ENCODE peak calls at places on chromosomes 1 and 21, in ten cellular contexts. One of them, this sample, is unnamed. For H3K27me3, the result is how much of the 10 kb centered on the place peaks cover.

GRCh38 chr1:188429385-188429784 is 1600.6 kb downstream of the PLA2G4A start:
- DNase-seq in dorsolateral prefrontal cortex: no peak
- DNase-seq in pancreas: no peak
- DNase-seq in CD8-positive, alpha-beta T cell: no peak
- DNase-seq in cardiac muscle cell: no peak
- DNase-seq in PC-9: no peak
- DNase-seq in neural progenitor cell: no peak
- DNase-seq in SK-N-SH: no peak
- DNase-seq in thoracic aorta: no peak
- DNase-seq in MG63: no peak
- DNase-seq in this sample: no peak

GRCh38 chr1:85678193-85678592 is 30.0 kb downstream of the ZNHIT6 start:
- DNase-seq in dorsolateral prefrontal cortex: no peak
- DNase-seq in pancreas: no peak
- DNase-seq in CD8-positive, alpha-beta T cell: no peak
- DNase-seq in cardiac muscle cell: no peak
- DNase-seq in PC-9: no peak
- DNase-seq in neural progenitor cell: no peak
- DNase-seq in SK-N-SH: no peak
- DNase-seq in thoracic aorta: no peak
- DNase-seq in MG63: no peak
- DNase-seq in this sample: no peak

GRCh38 chr1:118404024-118404423 is 219.0 kb upstream of the SPAG17 start:
- DNase-seq in dorsolateral prefrontal cortex: no peak
- DNase-seq in pancreas: no peak
- DNase-seq in CD8-positive, alpha-beta T cell: no peak
- DNase-seq in cardiac muscle cell: no peak
- DNase-seq in PC-9: no peak
- DNase-seq in neural progenitor cell: no peak
- DNase-seq in SK-N-SH: no peak
- DNase-seq in thoracic aorta: no peak
- DNase-seq in MG63: no peak
- DNase-seq in this sample: no peak

GRCh38 chr21:38774152-38774551 is 31.6 kb upstream of the ETS2 start:
- DNase-seq in dorsolateral prefrontal cortex: no peak
- DNase-seq in pancreas: no peak
- DNase-seq in CD8-positive, alpha-beta T cell: no peak
- DNase-seq in cardiac muscle cell: no peak
- DNase-seq in PC-9: no peak
- DNase-seq in neural progenitor cell: no peak
- DNase-seq in SK-N-SH: no peak
- DNase-seq in thoracic aorta: no peak
- DNase-seq in MG63: no peak
- DNase-seq in this sample: no peak

GRCh38 chr1:42175314-42176054 is 10.9 kb upstream of the GUCA2A start:
- DNase-seq in dorsolateral prefrontal cortex: no peak
- DNase-seq in pancreas: no peak
- DNase-seq in CD8-positive, alpha-beta T cell: no peak
- DNase-seq in cardiac muscle cell: no peak
- DNase-seq in PC-9: no peak
- DNase-seq in neural progenitor cell: no peak
- DNase-seq in SK-N-SH: no peak
- DNase-seq in thoracic aorta: no peak
- DNase-seq in MG63: no peak
- DNase-seq in this sample: no peak

GRCh38 chr1:244603498-244603897 is 49.4 kb upstream of the DESI2 start:
- DNase-seq in dorsolateral prefrontal cortex: no peak
- DNase-seq in pancreas: no peak
- DNase-seq in CD8-positive, alpha-beta T cell: no peak
- DNase-seq in cardiac muscle cell: peak
- DNase-seq in PC-9: no peak
- DNase-seq in neural progenitor cell: peak
- DNase-seq in SK-N-SH: peak
- DNase-seq in thoracic aorta: no peak
- DNase-seq in MG63: no peak
- DNase-seq in this sample: peak

GRCh38 chr1:88982055-88982454 is 10.4 kb downstream of the KYAT3 start:
- DNase-seq in dorsolateral prefrontal cortex: no peak
- DNase-seq in pancreas: no peak
- DNase-seq in CD8-positive, alpha-beta T cell: no peak
- DNase-seq in cardiac muscle cell: no peak
- DNase-seq in PC-9: no peak
- DNase-seq in neural progenitor cell: no peak
- DNase-seq in SK-N-SH: no peak
- DNase-seq in thoracic aorta: no peak
- DNase-seq in MG63: no peak
- DNase-seq in this sample: no peak

GRCh38 chr1:21937372-21938121 is 437 bp upstream of the HSPG2 start:
- DNase-seq in dorsolateral prefrontal cortex: peak
- DNase-seq in pancreas: peak
- DNase-seq in CD8-positive, alpha-beta T cell: peak
- DNase-seq in cardiac muscle cell: peak
- DNase-seq in PC-9: peak
- DNase-seq in neural progenitor cell: peak
- DNase-seq in SK-N-SH: peak
- DNase-seq in thoracic aorta: no peak
- DNase-seq in MG63: peak
- DNase-seq in this sample: peak

GRCh38 chr1:7707527-7707926 is 63.6 kb upstream of the VAMP3 start:
- DNase-seq in dorsolateral prefrontal cortex: no peak
- DNase-seq in pancreas: no peak
- DNase-seq in CD8-positive, alpha-beta T cell: no peak
- DNase-seq in cardiac muscle cell: no peak
- DNase-seq in PC-9: no peak
- DNase-seq in neural progenitor cell: no peak
- DNase-seq in SK-N-SH: no peak
- DNase-seq in thoracic aorta: no peak
- DNase-seq in MG63: peak
- DNase-seq in this sample: no peak

GRCh38 chr1:7704214-7705047 is 66.7 kb upstream of the VAMP3 start:
- DNase-seq in dorsolateral prefrontal cortex: peak
- DNase-seq in pancreas: peak
- DNase-seq in CD8-positive, alpha-beta T cell: peak
- DNase-seq in cardiac muscle cell: peak
- DNase-seq in PC-9: peak
- DNase-seq in neural progenitor cell: peak
- DNase-seq in SK-N-SH: peak
- DNase-seq in thoracic aorta: peak
- DNase-seq in MG63: peak
- DNase-seq in this sample: no peak

GRCh38 chr1:7705908-7706216 is 65.2 kb upstream of the VAMP3 start:
- DNase-seq in dorsolateral prefrontal cortex: no peak
- DNase-seq in pancreas: no peak
- DNase-seq in CD8-positive, alpha-beta T cell: no peak
- DNase-seq in cardiac muscle cell: no peak
- DNase-seq in PC-9: no peak
- DNase-seq in neural progenitor cell: no peak
- DNase-seq in SK-N-SH: no peak
- DNase-seq in thoracic aorta: no peak
- DNase-seq in MG63: no peak
- DNase-seq in this sample: no peak

GRCh38 chr1:7703321-7704213 is 67.5 kb upstream of the VAMP3 start:
- DNase-seq in dorsolateral prefrontal cortex: no peak
- DNase-seq in pancreas: peak
- DNase-seq in CD8-positive, alpha-beta T cell: peak
- DNase-seq in cardiac muscle cell: peak
- DNase-seq in PC-9: no peak
- DNase-seq in neural progenitor cell: peak
- DNase-seq in SK-N-SH: peak
- DNase-seq in thoracic aorta: no peak
- DNase-seq in MG63: peak
- DNase-seq in this sample: no peak

DNA sequence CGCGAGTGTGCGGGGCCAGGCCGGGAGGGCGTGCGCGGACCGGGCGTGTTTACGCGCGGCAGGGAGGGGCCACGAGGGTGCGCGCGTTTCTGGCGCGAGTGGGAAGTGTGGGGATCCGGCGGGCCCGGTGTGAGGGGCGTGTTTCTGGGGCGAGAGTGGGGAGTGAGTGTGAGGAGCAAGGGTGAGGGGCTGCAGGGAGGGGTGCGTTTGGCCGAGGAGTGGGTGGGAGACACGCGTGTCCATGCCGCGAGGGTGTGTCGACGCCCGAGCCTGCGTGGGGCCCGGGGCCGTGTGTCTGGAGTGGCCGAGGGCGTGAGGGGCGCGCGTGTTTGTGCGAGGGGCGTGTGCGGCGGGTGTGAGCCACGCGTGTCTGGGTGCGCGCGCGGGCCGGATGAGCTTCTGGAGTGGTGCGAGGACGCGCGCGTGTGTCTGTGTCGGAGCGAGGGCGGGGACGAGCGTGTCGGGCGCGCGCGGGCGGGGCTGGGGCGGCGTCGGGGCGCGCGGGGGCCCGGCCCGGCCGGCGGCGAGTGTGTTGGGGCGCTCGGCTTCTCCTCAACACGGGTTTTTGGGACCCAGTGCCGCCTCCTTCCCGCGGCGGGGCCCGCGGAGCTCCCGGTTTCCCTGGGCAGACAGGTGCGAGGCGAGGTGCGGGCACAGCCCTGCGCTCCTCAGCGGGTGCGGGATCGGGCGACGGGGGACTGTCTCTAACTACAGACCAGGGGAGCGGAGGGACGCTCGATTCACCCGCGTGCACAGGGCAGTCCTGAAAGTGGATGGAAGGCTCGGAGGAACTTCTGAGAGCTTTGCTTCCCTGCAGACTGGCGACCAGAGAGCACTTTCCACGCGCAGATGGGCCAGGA is 65.8 kb upstream of the VAMP3 start:
- DNase-seq in dorsolateral prefrontal cortex: peak
- DNase-seq in pancreas: peak
- DNase-seq in CD8-positive, alpha-beta T cell: peak
- DNase-seq in cardiac muscle cell: no peak
- DNase-seq in PC-9: no peak
- DNase-seq in neural progenitor cell: peak
- DNase-seq in SK-N-SH: peak
- DNase-seq in thoracic aorta: no peak
- DNase-seq in MG63: no peak
- DNase-seq in this sample: no peak
- H3K4me3 ChIP-seq in dorsolateral prefrontal cortex: peak
- H3K4me3 ChIP-seq in pancreas: peak
- H3K4me3 ChIP-seq in CD8-positive, alpha-beta T cell: peak
- H3K4me3 ChIP-seq in cardiac muscle cell: peak
- H3K4me3 ChIP-seq in PC-9: no peak
- H3K4me3 ChIP-seq in neural progenitor cell: peak
- H3K4me3 ChIP-seq in SK-N-SH: peak
- H3K4me3 ChIP-seq in thoracic aorta: peak
- H3K4me3 ChIP-seq in MG63: peak
- H3K4me3 ChIP-seq in this sample: no peak

GRCh38 chr1:206897175-206897574 is at the start of gene IL24:
- DNase-seq in dorsolateral prefrontal cortex: no peak
- DNase-seq in pancreas: no peak
- DNase-seq in CD8-positive, alpha-beta T cell: no peak
- DNase-seq in cardiac muscle cell: no peak
- DNase-seq in PC-9: no peak
- DNase-seq in neural progenitor cell: no peak
- DNase-seq in SK-N-SH: no peak
- DNase-seq in thoracic aorta: no peak
- DNase-seq in MG63: no peak
- DNase-seq in this sample: no peak

GRCh38 chr1:206895837-206896242 is 1.4 kb upstream of the IL24 start:
- DNase-seq in dorsolateral prefrontal cortex: no peak
- DNase-seq in pancreas: no peak
- DNase-seq in CD8-positive, alpha-beta T cell: no peak
- DNase-seq in cardiac muscle cell: no peak
- DNase-seq in PC-9: peak
- DNase-seq in neural progenitor cell: no peak
- DNase-seq in SK-N-SH: no peak
- DNase-seq in thoracic aorta: no peak
- DNase-seq in MG63: peak
- DNase-seq in this sample: no peak

GRCh38 chr1:206893380-206893779 is 3.9 kb upstream of the IL24 start:
- DNase-seq in dorsolateral prefrontal cortex: no peak
- DNase-seq in pancreas: no peak
- DNase-seq in CD8-positive, alpha-beta T cell: no peak
- DNase-seq in cardiac muscle cell: no peak
- DNase-seq in PC-9: no peak
- DNase-seq in neural progenitor cell: no peak
- DNase-seq in SK-N-SH: no peak
- DNase-seq in thoracic aorta: no peak
- DNase-seq in MG63: no peak
- DNase-seq in this sample: no peak

GRCh38 chr1:206896261-206896660 is 982 bp upstream of the IL24 start:
- DNase-seq in dorsolateral prefrontal cortex: no peak
- DNase-seq in pancreas: no peak
- DNase-seq in CD8-positive, alpha-beta T cell: no peak
- DNase-seq in cardiac muscle cell: no peak
- DNase-seq in PC-9: no peak
- DNase-seq in neural progenitor cell: no peak
- DNase-seq in SK-N-SH: no peak
- DNase-seq in thoracic aorta: no peak
- DNase-seq in MG63: peak
- DNase-seq in this sample: no peak

GRCh38 chr1:206895320-206895719 is 1.9 kb upstream of the IL24 start:
- DNase-seq in dorsolateral prefrontal cortex: no peak
- DNase-seq in pancreas: no peak
- DNase-seq in CD8-positive, alpha-beta T cell: no peak
- DNase-seq in cardiac muscle cell: no peak
- DNase-seq in PC-9: peak
- DNase-seq in neural progenitor cell: no peak
- DNase-seq in SK-N-SH: no peak
- DNase-seq in thoracic aorta: no peak
- DNase-seq in MG63: no peak
- DNase-seq in this sample: no peak
- H3K27me3 ChIP-seq in dorsolateral prefrontal cortex: under half
- H3K27me3 ChIP-seq in pancreas: under half
- H3K27me3 ChIP-seq in CD8-positive, alpha-beta T cell: under half
- H3K27me3 ChIP-seq in cardiac muscle cell: under half
- H3K27me3 ChIP-seq in PC-9: under half
- H3K27me3 ChIP-seq in neural progenitor cell: under half
- H3K27me3 ChIP-seq in SK-N-SH: under half
- H3K27me3 ChIP-seq in thoracic aorta: under half
- H3K27me3 ChIP-seq in MG63: under half
- H3K27me3 ChIP-seq in this sample: under half

GRCh38 chr1:46180082-46180616 is 3.9 kb upstream of the P3R3URF start:
- DNase-seq in dorsolateral prefrontal cortex: peak
- DNase-seq in pancreas: no peak
- DNase-seq in CD8-positive, alpha-beta T cell: no peak
- DNase-seq in cardiac muscle cell: peak
- DNase-seq in PC-9: peak
- DNase-seq in neural progenitor cell: peak
- DNase-seq in SK-N-SH: no peak
- DNase-seq in thoracic aorta: no peak
- DNase-seq in MG63: no peak
- DNase-seq in this sample: no peak
- H3K4me3 ChIP-seq in dorsolateral prefrontal cortex: no peak
- H3K4me3 ChIP-seq in pancreas: no peak
- H3K4me3 ChIP-seq in CD8-positive, alpha-beta T cell: no peak
- H3K4me3 ChIP-seq in cardiac muscle cell: no peak
- H3K4me3 ChIP-seq in PC-9: peak
- H3K4me3 ChIP-seq in neural progenitor cell: no peak
- H3K4me3 ChIP-seq in SK-N-SH: no peak
- H3K4me3 ChIP-seq in thoracic aorta: no peak
- H3K4me3 ChIP-seq in MG63: no peak
- H3K4me3 ChIP-seq in this sample: no peak

DNA sequence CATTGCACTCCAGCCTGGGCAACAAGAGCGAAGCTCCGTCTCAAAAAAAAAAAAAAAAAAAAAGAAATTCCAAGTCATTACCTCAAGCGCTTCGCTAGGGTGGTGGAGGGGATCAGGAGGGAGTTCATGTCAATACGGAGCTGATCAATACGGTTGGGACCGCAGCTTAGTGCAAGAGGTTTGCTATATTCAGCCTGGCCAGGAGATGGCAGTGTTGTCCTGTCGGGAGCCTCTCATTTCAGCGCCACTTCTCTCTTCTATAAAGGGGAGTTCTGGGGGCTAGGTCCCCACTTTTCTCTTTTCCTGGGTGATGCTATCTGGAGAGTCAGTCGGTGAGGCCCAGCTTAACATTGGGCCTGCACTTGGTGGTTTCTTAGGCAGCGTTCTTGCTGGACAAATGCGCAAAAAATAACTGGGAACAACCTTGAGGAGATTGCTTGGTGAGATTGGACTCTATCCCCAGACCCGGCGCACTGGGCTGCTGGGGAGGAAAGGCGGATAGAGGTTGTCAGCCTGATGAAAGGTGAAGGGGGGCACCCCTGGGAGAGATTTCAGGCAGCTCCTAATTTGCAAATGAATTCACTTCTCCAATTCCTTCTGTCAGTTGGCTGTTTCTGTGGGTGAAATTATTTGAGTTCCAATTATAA is 40.4 kb downstream of the KIAA0040 start:
- DNase-seq in dorsolateral prefrontal cortex: peak
- DNase-seq in pancreas: peak
- DNase-seq in CD8-positive, alpha-beta T cell: peak
- DNase-seq in cardiac muscle cell: peak
- DNase-seq in PC-9: peak
- DNase-seq in neural progenitor cell: peak
- DNase-seq in SK-N-SH: peak
- DNase-seq in thoracic aorta: no peak
- DNase-seq in MG63: peak
- DNase-seq in this sample: peak
- H3K27me3 ChIP-seq in dorsolateral prefrontal cortex: under half
- H3K27me3 ChIP-seq in pancreas: under half
- H3K27me3 ChIP-seq in CD8-positive, alpha-beta T cell: under half
- H3K27me3 ChIP-seq in cardiac muscle cell: half or more
- H3K27me3 ChIP-seq in PC-9: under half
- H3K27me3 ChIP-seq in neural progenitor cell: under half
- H3K27me3 ChIP-seq in SK-N-SH: under half
- H3K27me3 ChIP-seq in thoracic aorta: under half
- H3K27me3 ChIP-seq in MG63: under half
- H3K27me3 ChIP-seq in this sample: under half

This sample was measured in SJCRH30.